ENCODE peak calls at places on chromosomes 5 and 9, in four cellular contexts. F, S, J and G are unnamed samples.
A peak's percentile ranks its signal among the peaks of the same experiment; 100 is the strongest.

GRCh38 chr9:81521892-81522291 is 167.5 kb downstream of the TLE1 start:
- DNase-seq in S (no peak), F (peak; percentile 15), J (no peak), G (no peak)

GRCh38 chr5:129460951-129461815 is 1.1 kb downstream of the ADAMTS19 start:
- DNase-seq in S (peak; percentile 23), J (no peak), F (peak; percentile 49), G (peak; percentile 38)

GRCh38 chr5:110055301-110055700 is 365.6 kb downstream of the MAN2A1 start:
- DNase-seq in S (no peak), J (no peak), F (peak; percentile 34), G (peak; percentile 79)

GRCh38 chr5:149760700-149761187 is 30.6 kb downstream of the PPARGC1B start:
- DNase-seq in J (no peak), F (no peak), S (peak; percentile 5), G (no peak)

GRCh38 chr9:94639045-94639995 is at the start of gene FBP1:
- DNase-seq in F (no peak), S (peak; percentile 41), J (no peak), G (no peak)

GRCh38 chr9:130997925-130998595 is 10.9 kb upstream of the LAMC3 start:
- DNase-seq in F (peak; percentile 60), J (peak; percentile 94), S (peak; percentile 68), G (peak; percentile 34)

GRCh38 chr5:168736201-168736940 is 157.2 kb upstream of the PANK3 start:
- DNase-seq in S (no peak), J (no peak), F (no peak), G (no peak)

GRCh38 chr5:134738963-134739661 is 764 bp downstream of the CAMLG start:
- DNase-seq in F (peak; percentile 62), J (peak; percentile 54), S (no peak), G (peak; percentile 54)

GRCh38 chr5:138685052-138685755 is 68.0 kb upstream of the CTNNA1 start:
- DNase-seq in S (no peak), J (no peak), F (peak; percentile 58), G (peak; percentile 61)

GRCh38 chr9:91101598-91102168 is 260.0 kb downstream of the AUH start:
- DNase-seq in J (no peak), F (no peak), S (no peak), G (no peak)

GRCh38 chr5:39148983-39149534 is 70.3 kb downstream of the FYB1 start:
- DNase-seq in S (no peak), J (no peak), F (peak; percentile 19), G (no peak)

GRCh38 chr5:176359658-176360057 is 1.9 kb downstream of the KIAA1191 start:
- DNase-seq in F (peak; percentile 51), J (no peak), S (no peak), G (peak; percentile 45)

GRCh38 chr5:137305971-137306592 is 193.0 kb downstream of the SPOCK1 start:
- DNase-seq in S (no peak), F (no peak), J (no peak), G (no peak)

GRCh38 chr5:20974423-20974822 is 986.4 kb upstream of the CDH18 start:
- DNase-seq in F (no peak), S (no peak), J (no peak), G (no peak)

GRCh38 chr5:128426090-128426534 is 111.9 kb downstream of the FBN2 start:
- DNase-seq in S (no peak), J (no peak), F (no peak), G (no peak)

GRCh38 chr9:29325855-29326254 is 1752.6 kb upstream of the C9orf72 start:
- DNase-seq in S (no peak), J (no peak), F (no peak), G (no peak)

GRCh38 chr5:9278925-9279603 is 266.8 kb downstream of the SEMA5A start:
- DNase-seq in F (no peak), J (no peak), S (no peak), G (no peak)

GRCh38 chr5:69497006-69497520 is 4.5 kb downstream of the OCLN start:
- DNase-seq in S (no peak), F (no peak), J (peak; percentile 17), G (no peak)

GRCh38 chr5:123472150-123472549 is 39.8 kb upstream of the CSNK1G3 start:
- DNase-seq in F (no peak), J (no peak), S (no peak), G (no peak)

GRCh38 chr9:130258999-130259398 is 6.6 kb upstream of the HMCN2 start:
- DNase-seq in S (no peak), J (no peak), F (no peak), G (no peak)

GRCh38 chr9:110923601-110924000 is 114.7 kb downstream of the LPAR1 start:
- DNase-seq in S (no peak), F (no peak), J (no peak), G (no peak)

GRCh38 chr5:172424111-172424490 is 30.2 kb downstream of the SH3PXD2B start:
- DNase-seq in J (no peak), S (no peak), F (no peak), G (no peak)

GRCh38 chr9:112080831-112081542 is 94.1 kb downstream of the SUSD1 start:
- DNase-seq in F (peak; percentile 90), S (no peak), J (no peak), G (no peak)

GRCh38 chr9:109458453-109459211 is 39.5 kb downstream of the PTPN3 start:
- DNase-seq in S (no peak), J (no peak), F (no peak), G (no peak)

GRCh38 chr5:73826761-73827450 is 200.9 kb downstream of the ARHGEF28 start:
- DNase-seq in S (no peak), J (no peak), F (peak; percentile 98), G (peak; percentile 91)

GRCh38 chr5:142798099-142798768 is 28.1 kb downstream of the ARHGAP26 start:
- DNase-seq in F (no peak), J (no peak), S (no peak), G (no peak)

GRCh38 chr5:142059304-142059940 is 46.6 kb upstream of the GNPDA1 start:
- DNase-seq in S (no peak), F (no peak), J (no peak), G (no peak)

GRCh38 chr5:6837519-6838110 is 124.4 kb downstream of the TENT4A start:
- DNase-seq in F (no peak), J (peak; percentile 19), S (no peak), G (no peak)

GRCh38 chr9:114051281-114051680 is 26.8 kb downstream of the AMBP start:
- DNase-seq in F (no peak), S (no peak), J (no peak), G (no peak)

GRCh38 chr9:68540712-68541535 is at the start of gene TMEM252:
- DNase-seq in J (no peak), S (no peak), F (no peak), G (no peak)

GRCh38 chr5:41526699-41527098 is 16.3 kb upstream of the PLCXD3 start:
- DNase-seq in S (no peak), F (no peak), J (no peak), G (no peak)

GRCh38 chr5:171207256-171207866 is 101.7 kb upstream of the TLX3 start:
- DNase-seq in F (peak; percentile 53), S (no peak), J (peak; percentile 19), G (peak; percentile 8)

GRCh38 chr5:26649000-26649399 is 389.4 kb downstream of the CDH9 start:
- DNase-seq in J (no peak), F (no peak), S (no peak), G (no peak)

GRCh38 chr9:123620258-123620657 is 264.3 kb downstream of the CRB2 start:
- DNase-seq in S (no peak), J (no peak), F (no peak), G (no peak)

GRCh38 chr5:74093501-74093993 is 467.6 kb downstream of the ARHGEF28 start:
- DNase-seq in S (no peak), F (no peak), J (no peak), G (no peak)

GRCh38 chr9:114958021-114958846 is 27.8 kb upstream of the TNFSF8 start:
- DNase-seq in S (peak; percentile 41), J (no peak), F (no peak), G (no peak)